ENCODE peak calls at places on chromosomes 11 and 22, in seven cellular contexts. One of them, this sample, is unnamed.
A peak's percentile ranks its signal among the peaks of the same experiment; 100 is the strongest.

GRCh38 chr22:24465566-24465965 is 29.6 kb upstream of the UPB1 start:
- DNase-seq in left ventricle myocardium inferior: no peak
- DNase-seq in IMR-90: peak; percentile 94
- DNase-seq in stomach: no peak
- DNase-seq in A673: no peak
- DNase-seq in mammary epithelial cell: no peak
- DNase-seq in neural progenitor cell: no peak
- DNase-seq in this sample: no peak

GRCh38 chr11:45665206-45665932 is at the start of gene CHST1:
- DNase-seq in left ventricle myocardium inferior: peak; percentile 70
- DNase-seq in IMR-90: no peak
- DNase-seq in stomach: peak; percentile 67
- DNase-seq in A673: peak; percentile 80
- DNase-seq in mammary epithelial cell: peak; percentile 11
- DNase-seq in neural progenitor cell: peak; percentile 74
- DNase-seq in this sample: peak; percentile 91

GRCh38 chr11:12103411-12104225 is 6.8 kb upstream of the MICAL2 start:
- DNase-seq in left ventricle myocardium inferior: peak; percentile 34
- DNase-seq in IMR-90: no peak
- DNase-seq in stomach: peak; percentile 25
- DNase-seq in A673: no peak
- DNase-seq in mammary epithelial cell: no peak
- DNase-seq in neural progenitor cell: no peak
- DNase-seq in this sample: no peak

GRCh38 chr11:64305691-64306562 is 603 bp downstream of the ESRRA start:
- DNase-seq in left ventricle myocardium inferior: peak; percentile 70
- DNase-seq in IMR-90: peak; percentile 27
- DNase-seq in stomach: peak; percentile 89
- DNase-seq in A673: peak; percentile 79
- DNase-seq in mammary epithelial cell: peak; percentile 51
- DNase-seq in neural progenitor cell: peak; percentile 82
- DNase-seq in this sample: peak; percentile 78

GRCh38 chr22:30390974-30391691 is 3.9 kb upstream of the RNF215 start:
- DNase-seq in left ventricle myocardium inferior: peak; percentile 33
- DNase-seq in IMR-90: peak; percentile 70
- DNase-seq in stomach: peak; percentile 84
- DNase-seq in A673: peak; percentile 71
- DNase-seq in mammary epithelial cell: peak; percentile 70
- DNase-seq in neural progenitor cell: peak; percentile 75
- DNase-seq in this sample: no peak

GRCh38 chr11:78555592-78555991 is 19.1 kb downstream of the NARS2 start:
- DNase-seq in left ventricle myocardium inferior: no peak
- DNase-seq in IMR-90: no peak
- DNase-seq in stomach: no peak
- DNase-seq in A673: no peak
- DNase-seq in mammary epithelial cell: no peak
- DNase-seq in neural progenitor cell: no peak
- DNase-seq in this sample: no peak

GRCh38 chr11:70500076-70500847 is 101.9 kb downstream of the CTTN start:
- DNase-seq in left ventricle myocardium inferior: peak; percentile 10
- DNase-seq in IMR-90: no peak
- DNase-seq in stomach: no peak
- DNase-seq in A673: no peak
- DNase-seq in mammary epithelial cell: no peak
- DNase-seq in neural progenitor cell: no peak
- DNase-seq in this sample: peak; percentile 69

GRCh38 chr11:115607621-115608191 is 103.5 kb upstream of the CADM1 start:
- DNase-seq in left ventricle myocardium inferior: peak; percentile 67
- DNase-seq in IMR-90: no peak
- DNase-seq in stomach: no peak
- DNase-seq in A673: no peak
- DNase-seq in mammary epithelial cell: no peak
- DNase-seq in neural progenitor cell: peak; percentile 31
- DNase-seq in this sample: no peak

GRCh38 chr11:79400717-79401330 is 40.0 kb downstream of the TENM4 start:
- DNase-seq in left ventricle myocardium inferior: peak; percentile 36
- DNase-seq in IMR-90: peak; percentile 25
- DNase-seq in stomach: peak; percentile 48
- DNase-seq in A673: peak; percentile 36
- DNase-seq in mammary epithelial cell: peak; percentile 45
- DNase-seq in neural progenitor cell: peak; percentile 65
- DNase-seq in this sample: peak; percentile 79

GRCh38 chr11:98495016-98495415 is 525.7 kb upstream of the CNTN5 start:
- DNase-seq in left ventricle myocardium inferior: no peak
- DNase-seq in IMR-90: no peak
- DNase-seq in stomach: no peak
- DNase-seq in A673: no peak
- DNase-seq in mammary epithelial cell: no peak
- DNase-seq in neural progenitor cell: no peak
- DNase-seq in this sample: no peak

GRCh38 chr11:82183346-82183745 is 550.3 kb downstream of the FAM181B start:
- DNase-seq in left ventricle myocardium inferior: no peak
- DNase-seq in IMR-90: no peak
- DNase-seq in stomach: no peak
- DNase-seq in A673: peak; percentile 54
- DNase-seq in mammary epithelial cell: no peak
- DNase-seq in neural progenitor cell: no peak
- DNase-seq in this sample: no peak

GRCh38 chr11:108635106-108635505 is 29.8 kb upstream of the DDX10 start:
- DNase-seq in left ventricle myocardium inferior: no peak
- DNase-seq in IMR-90: peak; percentile 16
- DNase-seq in stomach: no peak
- DNase-seq in A673: no peak
- DNase-seq in mammary epithelial cell: peak; percentile 89
- DNase-seq in neural progenitor cell: no peak
- DNase-seq in this sample: no peak

GRCh38 chr22:33038131-33038772 is 19.9 kb downstream of the SYN3 start:
- DNase-seq in left ventricle myocardium inferior: no peak
- DNase-seq in IMR-90: no peak
- DNase-seq in stomach: no peak
- DNase-seq in A673: peak; percentile 43
- DNase-seq in mammary epithelial cell: peak; percentile 27
- DNase-seq in neural progenitor cell: peak; percentile 77
- DNase-seq in this sample: no peak

GRCh38 chr11:57325735-57326048 is 940 bp upstream of the TNKS1BP1 start:
- DNase-seq in left ventricle myocardium inferior: peak; percentile 57
- DNase-seq in IMR-90: no peak
- DNase-seq in stomach: peak; percentile 80
- DNase-seq in A673: no peak
- DNase-seq in mammary epithelial cell: no peak
- DNase-seq in neural progenitor cell: no peak
- DNase-seq in this sample: peak; percentile 64

DNA sequence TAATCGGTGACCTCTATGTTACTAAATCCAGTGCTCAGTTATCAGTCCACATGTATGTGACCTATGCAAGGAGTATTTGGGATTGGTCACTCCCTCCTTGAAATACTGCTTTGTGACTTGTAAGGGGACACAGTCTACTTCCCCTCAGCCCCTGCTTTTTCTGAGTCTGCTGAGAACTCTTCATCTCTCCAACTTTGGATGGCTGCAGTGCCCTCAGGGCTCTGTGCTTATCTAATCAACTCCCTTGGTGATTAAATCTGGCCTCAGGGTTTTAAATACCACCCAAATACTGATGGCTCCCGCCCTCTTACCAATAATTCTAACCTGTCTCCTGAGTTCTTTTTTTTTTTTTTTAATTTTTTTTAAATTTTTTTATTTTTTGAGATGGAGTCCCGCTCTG is 40.2 kb downstream of the FAM118A start:
- DNase-seq in left ventricle myocardium inferior: no peak
- DNase-seq in IMR-90: no peak
- DNase-seq in stomach: no peak
- DNase-seq in A673: no peak
- DNase-seq in mammary epithelial cell: no peak
- DNase-seq in neural progenitor cell: no peak
- DNase-seq in this sample: no peak
- H3K27me3 ChIP-seq in left ventricle myocardium inferior: no peaks in the 10 kb centered on the region
- H3K27me3 ChIP-seq in IMR-90: no peaks in the 10 kb centered on the region
- H3K27me3 ChIP-seq in stomach: no peaks in the 10 kb centered on the region
- H3K27me3 ChIP-seq in A673: no peaks in the 10 kb centered on the region
- H3K27me3 ChIP-seq in mammary epithelial cell: no peaks in the 10 kb centered on the region
- H3K27me3 ChIP-seq in neural progenitor cell: no peaks in the 10 kb centered on the region
- H3K27me3 ChIP-seq in this sample: no peaks in the 10 kb centered on the region

GRCh38 chr11:86737223-86737622 is 63.1 kb upstream of the PRSS23 start:
- DNase-seq in left ventricle myocardium inferior: no peak
- DNase-seq in IMR-90: no peak
- DNase-seq in stomach: no peak
- DNase-seq in A673: no peak
- DNase-seq in mammary epithelial cell: no peak
- DNase-seq in neural progenitor cell: no peak
- DNase-seq in this sample: no peak
- H3K27ac ChIP-seq in left ventricle myocardium inferior: no peak overlapping the region
- H3K27ac ChIP-seq in IMR-90: peak overlapping the region; percentile 53
- H3K27ac ChIP-seq in stomach: no peak overlapping the region
- H3K27ac ChIP-seq in A673: no peak overlapping the region
- H3K27ac ChIP-seq in mammary epithelial cell: no peak overlapping the region
- H3K27ac ChIP-seq in neural progenitor cell: no peak overlapping the region
- H3K27ac ChIP-seq in this sample: no peak overlapping the region

DNA sequence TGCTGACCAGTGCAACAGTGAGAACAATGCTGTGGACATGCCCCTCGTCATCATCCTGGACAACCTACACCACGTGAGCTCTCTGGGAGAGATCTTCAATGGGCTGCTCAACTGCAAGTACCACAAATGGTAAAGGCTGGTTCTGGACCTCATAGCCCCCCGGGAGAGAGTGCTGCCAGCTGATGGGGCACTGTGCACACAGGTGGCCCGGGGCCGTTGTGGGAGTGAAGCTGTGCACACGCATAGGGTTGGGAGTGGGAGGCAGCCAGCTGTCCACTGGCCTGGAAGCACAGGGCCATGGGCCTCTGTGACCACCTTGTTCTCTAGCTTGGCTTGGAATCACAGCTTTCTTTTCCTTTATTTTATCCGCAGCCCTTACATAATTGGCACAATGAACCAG is 57.0 kb downstream of the DBX1 start:
- DNase-seq in left ventricle myocardium inferior: no peak
- DNase-seq in IMR-90: no peak
- DNase-seq in stomach: no peak
- DNase-seq in A673: no peak
- DNase-seq in mammary epithelial cell: no peak
- DNase-seq in neural progenitor cell: no peak
- DNase-seq in this sample: no peak
- H3K36me3 ChIP-seq in left ventricle myocardium inferior: peaks cover 66% of the 10 kb centered on the region
- H3K36me3 ChIP-seq in IMR-90: peaks cover 57% of the 10 kb centered on the region
- H3K36me3 ChIP-seq in stomach: peaks cover 80% of the 10 kb centered on the region
- H3K36me3 ChIP-seq in A673: no peaks in the 10 kb centered on the region
- H3K36me3 ChIP-seq in mammary epithelial cell: peaks cover 17% of the 10 kb centered on the region
- H3K36me3 ChIP-seq in neural progenitor cell: no peaks in the 10 kb centered on the region
- H3K36me3 ChIP-seq in this sample: peaks cover 4% of the 10 kb centered on the region

GRCh38 chr11:17477084-17477333 is 364 bp upstream of the ABCC8 start:
- DNase-seq in left ventricle myocardium inferior: no peak
- DNase-seq in IMR-90: no peak
- DNase-seq in stomach: no peak
- DNase-seq in A673: no peak
- DNase-seq in mammary epithelial cell: no peak
- DNase-seq in neural progenitor cell: no peak
- DNase-seq in this sample: no peak

GRCh38 chr11:17475666-17476316 is 854 bp downstream of the ABCC8 start:
- DNase-seq in left ventricle myocardium inferior: no peak
- DNase-seq in IMR-90: no peak
- DNase-seq in stomach: no peak
- DNase-seq in A673: no peak
- DNase-seq in mammary epithelial cell: no peak
- DNase-seq in neural progenitor cell: peak; percentile 70
- DNase-seq in this sample: no peak

GRCh38 chr11:17478064-17478463 is 1.4 kb upstream of the ABCC8 start:
- DNase-seq in left ventricle myocardium inferior: no peak
- DNase-seq in IMR-90: no peak
- DNase-seq in stomach: no peak
- DNase-seq in A673: no peak
- DNase-seq in mammary epithelial cell: no peak
- DNase-seq in neural progenitor cell: peak; percentile 35
- DNase-seq in this sample: no peak

GRCh38 chr11:17476317-17477083 is at the start of gene ABCC8:
- DNase-seq in left ventricle myocardium inferior: no peak
- DNase-seq in IMR-90: no peak
- DNase-seq in stomach: peak; percentile 47
- DNase-seq in A673: no peak
- DNase-seq in mammary epithelial cell: peak; percentile 15
- DNase-seq in neural progenitor cell: peak; percentile 77
- DNase-seq in this sample: no peak

DNA sequence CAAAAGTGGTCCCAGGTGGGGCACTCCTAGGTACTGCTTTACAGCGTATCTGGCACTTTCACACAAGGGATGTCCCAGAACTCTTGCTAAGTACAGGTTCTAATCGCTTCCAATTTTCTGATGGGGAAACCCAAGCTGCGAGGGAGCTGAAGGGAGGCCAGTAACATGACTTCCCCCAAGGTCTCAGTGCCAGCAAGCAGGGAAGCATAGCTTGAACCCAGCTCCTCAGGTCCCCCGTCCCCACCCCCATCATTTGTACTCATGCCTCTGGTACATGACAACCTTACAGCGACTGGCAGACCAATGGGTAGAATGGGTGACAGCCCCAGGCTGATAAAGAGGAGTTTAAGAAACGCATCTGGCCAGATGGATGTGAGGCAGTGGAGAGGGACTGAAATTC is 716 bp upstream of the ABCC8 start:
- DNase-seq in left ventricle myocardium inferior: no peak
- DNase-seq in IMR-90: no peak
- DNase-seq in stomach: no peak
- DNase-seq in A673: no peak
- DNase-seq in mammary epithelial cell: no peak
- DNase-seq in neural progenitor cell: no peak
- DNase-seq in this sample: no peak
- H3K27me3 ChIP-seq in left ventricle myocardium inferior: peaks cover 70% of the 10 kb centered on the region
- H3K27me3 ChIP-seq in IMR-90: peaks cover 38% of the 10 kb centered on the region
- H3K27me3 ChIP-seq in stomach: peaks cover 72% of the 10 kb centered on the region
- H3K27me3 ChIP-seq in A673: peaks cover 65% of the 10 kb centered on the region
- H3K27me3 ChIP-seq in mammary epithelial cell: peaks cover 25% of the 10 kb centered on the region
- H3K27me3 ChIP-seq in neural progenitor cell: peaks cover 74% of the 10 kb centered on the region
- H3K27me3 ChIP-seq in this sample: no peaks in the 10 kb centered on the region

GRCh38 chr22:36461665-36462474 is 19.6 kb downstream of the TXN2 start:
- DNase-seq in left ventricle myocardium inferior: peak; percentile 38
- DNase-seq in IMR-90: peak; percentile 94
- DNase-seq in stomach: no peak
- DNase-seq in A673: no peak
- DNase-seq in mammary epithelial cell: peak; percentile 92
- DNase-seq in neural progenitor cell: no peak
- DNase-seq in this sample: peak; percentile 86
- H3K27ac ChIP-seq in left ventricle myocardium inferior: peak overlapping the region; percentile 92
- H3K27ac ChIP-seq in IMR-90: peak overlapping the region; percentile 24
- H3K27ac ChIP-seq in stomach: peak overlapping the region; percentile 16
- H3K27ac ChIP-seq in A673: no peak overlapping the region
- H3K27ac ChIP-seq in mammary epithelial cell: peak overlapping the region; percentile 64
- H3K27ac ChIP-seq in neural progenitor cell: no peak overlapping the region
- H3K27ac ChIP-seq in this sample: peak overlapping the region; percentile 88

GRCh38 chr22:31806751-31807150 is 52.9 kb downstream of the DEPDC5 start:
- DNase-seq in left ventricle myocardium inferior: no peak
- DNase-seq in IMR-90: no peak
- DNase-seq in stomach: no peak
- DNase-seq in A673: no peak
- DNase-seq in mammary epithelial cell: no peak
- DNase-seq in neural progenitor cell: no peak
- DNase-seq in this sample: no peak
- H3K36me3 ChIP-seq in left ventricle myocardium inferior: peaks cover 90% of the 10 kb centered on the region
- H3K36me3 ChIP-seq in IMR-90: peaks cover 44% of the 10 kb centered on the region
- H3K36me3 ChIP-seq in stomach: peaks cover 98% of the 10 kb centered on the region
- H3K36me3 ChIP-seq in A673: peaks cover 60% of the 10 kb centered on the region
- H3K36me3 ChIP-seq in mammary epithelial cell: peaks cover 16% of the 10 kb centered on the region
- H3K36me3 ChIP-seq in neural progenitor cell: peaks cover 3% of the 10 kb centered on the region
- H3K36me3 ChIP-seq in this sample: peaks cover 9% of the 10 kb centered on the region

This sample was measured in aorta.